ENCODE peak calls at places on chromosomes 6 and 20, in ten cellular contexts. T, F, Q, V, J, S, M, C, R and Z are unnamed samples.

GRCh38 chr6:103215835-103216234 is 1643.9 kb downstream of the HACE1 start:
- DNase-seq in T (no peak), F (no peak), Q (no peak), V (no peak), J (no peak), S (no peak), M (no peak), C (no peak), R (no peak), Z (no peak)

GRCh38 chr6:109221543-109222195 is 126.4 kb downstream of the CEP57L1 start:
- DNase-seq in T (no peak), F (no peak), Q (no peak), V (no peak), J (no peak), S (no peak), M (no peak), C (no peak), R (no peak), Z (no peak)

GRCh38 chr20:50248104-50248631 is 57.5 kb downstream of the CEBPB start:
- DNase-seq in T (no peak), F (no peak), Q (no peak), V (no peak), J (no peak), S (no peak), M (peak), C (no peak), R (peak), Z (no peak)

GRCh38 chr6:35710241-35710847 is 21.6 kb upstream of the FKBP5 start:
- DNase-seq in T (no peak), F (peak), Q (no peak), V (peak), J (no peak), S (no peak), M (peak), C (no peak), R (no peak), Z (no peak)

GRCh38 chr6:108560463-108561308 is at the start of gene FOXO3:
- DNase-seq in T (peak), F (peak), Q (peak), V (peak), J (peak), S (peak), M (peak), C (peak), R (peak), Z (peak)

GRCh38 chr6:90790696-90791095 is 203.8 kb upstream of the MAP3K7 start:
- DNase-seq in T (no peak), F (no peak), Q (no peak), V (no peak), J (no peak), S (no peak), M (no peak), C (no peak), R (no peak), Z (no peak)

GRCh38 chr6:11392778-11393507 is 144.6 kb upstream of the TMEM170B start:
- DNase-seq in T (peak), F (peak), Q (no peak), V (no peak), J (peak), S (no peak), M (peak), C (peak), R (no peak), Z (peak)

GRCh38 chr6:10136636-10137035 is 278.2 kb downstream of the TFAP2A start:
- DNase-seq in T (no peak), F (no peak), Q (no peak), V (no peak), J (no peak), S (no peak), M (no peak), C (no peak), R (no peak), Z (no peak)

GRCh38 chr6:137832110-137832509 is 34.9 kb upstream of the TNFAIP3 start:
- DNase-seq in T (peak), F (no peak), Q (no peak), V (no peak), J (no peak), S (no peak), M (no peak), C (no peak), R (peak), Z (no peak)

GRCh38 chr6:28586273-28586672 is 60.6 kb downstream of the GPX5 start:
- DNase-seq in T (no peak), F (no peak), Q (no peak), V (no peak), J (peak), S (no peak), M (no peak), C (no peak), R (no peak), Z (no peak)

GRCh38 chr6:168374051-168374502 is 54.5 kb upstream of the DACT2 start:
- DNase-seq in T (no peak), F (no peak), Q (peak), V (no peak), J (no peak), S (no peak), M (no peak), C (no peak), R (no peak), Z (no peak)

GRCh38 chr20:51525241-51526104 is 17.0 kb downstream of the NFATC2 start:
- DNase-seq in T (no peak), F (no peak), Q (no peak), V (no peak), J (no peak), S (no peak), M (no peak), C (no peak), R (peak), Z (peak)

GRCh38 chr6:79084693-79085092 is 6.6 kb upstream of the PHIP start:
- DNase-seq in T (no peak), F (no peak), Q (no peak), V (no peak), J (peak), S (no peak), M (no peak), C (no peak), R (no peak), Z (no peak)

GRCh38 chr20:64080013-64080812 is at the start of gene OPRL1:
- DNase-seq in T (no peak), F (no peak), Q (no peak), V (peak), J (no peak), S (no peak), M (no peak), C (no peak), R (no peak), Z (no peak)

GRCh38 chr6:161136655-161137054 is 137.2 kb downstream of the AGPAT4 start:
- DNase-seq in T (no peak), F (no peak), Q (no peak), V (no peak), J (no peak), S (no peak), M (no peak), C (no peak), R (no peak), Z (no peak)

GRCh38 chr6:117346142-117346930 is 79.4 kb downstream of the ROS1 start:
- DNase-seq in T (peak), F (no peak), Q (no peak), V (no peak), J (peak), S (no peak), M (no peak), C (peak), R (no peak), Z (no peak)

GRCh38 chr20:44958276-44958675 is 1.9 kb downstream of the TOMM34 start:
- DNase-seq in T (no peak), F (no peak), Q (no peak), V (no peak), J (no peak), S (no peak), M (no peak), C (no peak), R (no peak), Z (no peak)

GRCh38 chr6:45965787-45966186 is 49.9 kb downstream of the CLIC5 start:
- DNase-seq in T (no peak), F (no peak), Q (no peak), V (no peak), J (no peak), S (no peak), M (no peak), C (no peak), R (no peak), Z (no peak)

GRCh38 chr20:7695622-7696021 is 244.6 kb downstream of the HAO1 start:
- DNase-seq in T (no peak), F (no peak), Q (no peak), V (no peak), J (no peak), S (no peak), M (no peak), C (no peak), R (no peak), Z (no peak)

GRCh38 chr6:5303711-5304110 is 42.4 kb downstream of the FARS2 start:
- DNase-seq in T (no peak), F (no peak), Q (no peak), V (no peak), J (no peak), S (no peak), M (no peak), C (no peak), R (no peak), Z (no peak)

GRCh38 chr6:21593927-21594421 is 423 bp downstream of the SOX4 start:
- DNase-seq in T (no peak), F (peak), Q (no peak), V (no peak), J (peak), S (no peak), M (peak), C (peak), R (no peak), Z (peak)

GRCh38 chr20:23884136-23884770 is 4.7 kb upstream of the CST5 start:
- DNase-seq in T (no peak), F (no peak), Q (no peak), V (no peak), J (no peak), S (no peak), M (no peak), C (no peak), R (no peak), Z (no peak)

DNA sequence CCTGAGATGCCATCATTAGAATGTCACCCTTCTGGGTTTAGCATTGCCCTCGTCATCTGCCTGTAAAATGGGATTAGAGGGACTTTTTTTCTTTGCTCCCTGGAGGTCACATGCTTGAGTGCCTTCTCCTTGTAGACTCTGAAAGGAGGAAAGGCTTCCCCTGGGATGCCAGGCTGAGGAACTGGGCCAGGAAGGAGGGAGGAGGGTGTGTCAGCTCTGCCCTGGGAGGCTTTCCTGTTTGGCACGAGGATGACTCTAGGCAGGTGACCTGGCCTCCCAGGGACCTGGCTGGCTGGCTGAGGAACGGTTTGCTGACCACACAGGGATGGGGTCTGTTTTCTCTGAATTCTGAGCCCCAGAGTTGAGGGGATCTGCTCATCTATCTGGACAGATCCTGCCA is 137.9 kb upstream of the RNF24 start:
- DNase-seq in T (no peak), F (no peak), Q (no peak), V (no peak), J (no peak), S (no peak), M (peak), C (no peak), R (no peak), Z (peak)
- TF ChIP-seq EP300 in T (no peak), F (no peak), Q (no peak), V (no peak), J (no peak), S (no peak), M (no peak), C (no peak), R (no peak), Z (no peak)

DNA sequence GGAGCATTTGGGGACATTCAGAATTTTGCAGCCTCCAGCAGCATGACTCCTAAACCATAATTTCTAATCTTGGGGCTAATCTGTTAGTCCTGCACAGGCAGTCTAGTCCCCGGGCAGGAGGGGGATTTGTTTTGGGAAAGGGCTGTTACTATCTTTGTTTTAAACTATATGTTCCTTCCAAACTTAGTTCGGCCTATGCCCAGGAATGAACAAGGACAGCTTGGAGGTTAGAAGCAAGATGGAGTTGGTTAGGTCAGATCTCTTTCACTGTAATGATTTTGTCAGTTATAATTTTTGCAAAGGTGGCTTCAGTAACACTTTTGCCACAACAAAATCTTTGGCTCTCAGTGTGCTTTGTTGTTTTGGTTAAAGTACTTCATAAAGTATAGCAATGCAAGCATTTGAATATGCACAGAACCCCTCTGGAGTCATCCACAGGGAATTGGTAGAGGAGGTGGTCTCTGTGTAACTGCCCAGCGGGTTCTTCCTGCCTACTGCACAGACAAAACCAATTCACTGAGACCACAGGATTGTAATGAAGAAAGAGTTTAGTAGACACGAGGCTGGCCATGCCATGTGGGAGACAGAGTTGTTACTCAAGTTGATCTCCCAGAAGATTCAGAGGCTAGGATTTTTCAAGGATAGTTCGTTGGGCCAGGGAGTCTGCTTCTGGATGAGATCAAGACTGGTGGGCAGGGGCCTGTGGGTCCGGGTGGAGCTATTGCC is 224.1 kb upstream of the MYLIP start:
- DNase-seq in T (no peak), F (no peak), Q (no peak), V (no peak), J (no peak), S (no peak), M (no peak), C (no peak), R (no peak), Z (no peak)
- H3K4me3 ChIP-seq in T (no peak), F (no peak), Q (no peak), V (no peak), J (no peak), S (no peak), M (no peak), C (no peak), R (no peak), Z (no peak)

DNA sequence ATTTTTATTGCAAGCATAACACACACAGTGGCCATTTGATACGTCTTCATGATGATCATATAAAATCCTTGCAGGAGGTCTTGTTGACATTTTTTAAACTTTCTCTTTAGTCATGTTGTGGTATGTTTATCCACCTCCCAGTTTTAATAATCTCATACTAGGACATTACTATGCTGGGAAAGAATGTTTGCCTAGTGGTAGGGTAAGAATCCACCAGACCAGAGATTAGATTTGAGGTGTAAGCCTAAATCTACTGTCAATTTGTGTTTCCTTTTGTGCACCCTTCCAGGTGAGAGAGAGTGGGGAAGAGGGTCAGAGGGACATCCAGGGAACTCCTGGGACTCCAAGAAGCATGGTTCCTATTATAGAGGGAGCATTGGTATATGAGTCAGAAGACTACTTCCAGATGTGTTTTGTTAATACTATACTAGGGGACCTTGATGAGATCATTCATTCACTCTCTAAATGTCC is 298.3 kb upstream of the SASH1 start:
- DNase-seq in T (no peak), F (no peak), Q (no peak), V (no peak), J (no peak), S (no peak), M (no peak), C (no peak), R (no peak), Z (no peak)
- TF ChIP-seq EP300 in T (no peak), F (no peak), Q (no peak), V (no peak), J (no peak), S (no peak), M (no peak), C (no peak), R (no peak), Z (no peak)

GRCh38 chr6:25280617-25280990 is 1.4 kb downstream of the CARMIL1 start:
- DNase-seq in T (no peak), F (no peak), Q (no peak), V (no peak), J (peak), S (no peak), M (no peak), C (no peak), R (no peak), Z (no peak)
- H3K4me3 ChIP-seq in T (peak), F (peak), Q (peak), V (peak), J (no peak), S (peak), M (peak), C (peak), R (no peak), Z (peak)